ENCODE peak calls at places on chromosomes 7 and 10, in ten cellular contexts. D is activated naive CD8-positive, alpha-beta T cell treated with anti-CD3 and anti-CD28 coated beads, Interleukin-2, amount 50 U/mL, for 24 hours; N is upper lobe of right lung; G is naive thymus-derived CD8-positive, alpha-beta T cell; L is T-helper 17 cell; Y is left ventricle myocardium superior; X is Right ventricle myocardium inferior; Z is mucosa of descending colon; P is CD4-positive, alpha-beta T cell; O is T-cell. E is an unnamed sample.

GRCh38 chr7:22853674-22854157 is 31.1 kb upstream of the TOMM7 start:
- ATAC-seq in D (peak), N (peak), G (peak), L (peak), Y (no peak), X (peak), Z (peak), P (peak), O (peak), E (peak)

GRCh38 chr7:111518264-111518663 is 44.0 kb downstream of the IMMP2L start:
- ATAC-seq in D (no peak), N (no peak), G (no peak), L (no peak), Y (no peak), X (no peak), Z (no peak), P (no peak), O (no peak), E (no peak)

GRCh38 chr10:26242752-26243151 is 26.2 kb downstream of the GAD2 start:
- ATAC-seq in D (no peak), N (no peak), G (no peak), L (no peak), Y (no peak), X (no peak), Z (no peak), P (no peak), O (no peak), E (no peak)

GRCh38 chr7:43590862-43591550 is 8.1 kb downstream of the STK17A start:
- ATAC-seq in D (peak), N (no peak), G (no peak), L (no peak), Y (no peak), X (no peak), Z (no peak), P (no peak), O (no peak), E (no peak)

GRCh38 chr10:84308481-84309304 is 19.7 kb upstream of the CCSER2 start:
- ATAC-seq in D (peak), N (peak), G (peak), L (peak), Y (peak), X (peak), Z (peak), P (peak), O (peak), E (no peak)

GRCh38 chr10:56622335-56622973 is 261.4 kb upstream of the ZWINT start:
- ATAC-seq in D (no peak), N (peak), G (no peak), L (no peak), Y (peak), X (no peak), Z (peak), P (no peak), O (no peak), E (no peak)

GRCh38 chr7:91313113-91313512 is 48.9 kb downstream of the FZD1 start:
- ATAC-seq in D (no peak), N (no peak), G (no peak), L (no peak), Y (no peak), X (no peak), Z (no peak), P (no peak), O (no peak), E (no peak)

GRCh38 chr10:110772454-110773025 is 99.2 kb upstream of the PDCD4 start:
- ATAC-seq in D (no peak), N (no peak), G (no peak), L (no peak), Y (no peak), X (no peak), Z (no peak), P (no peak), O (no peak), E (no peak)

GRCh38 chr7:86768394-86768793 is 124.7 kb downstream of the GRM3 start:
- ATAC-seq in D (no peak), N (no peak), G (no peak), L (no peak), Y (no peak), X (no peak), Z (no peak), P (no peak), O (no peak), E (no peak)

GRCh38 chr10:79054203-79055099 is 14.3 kb upstream of the ZMIZ1 start:
- ATAC-seq in D (no peak), N (peak), G (no peak), L (peak), Y (no peak), X (no peak), Z (peak), P (no peak), O (no peak), E (no peak)